ENCODE peak calls at places on chromosome 4, in six cellular contexts. M, W, A, O, H and S are unnamed samples. For H3K27me3, the result is how much of the 10 kb centered on the place peaks cover.

GRCh38 chr4:141078871-141079270 is 54.4 kb downstream of the RNF150 start:
- DNase-seq in A (no peak), M (no peak), O (no peak), H (no peak), W (no peak), S (no peak)

GRCh38 chr4:140861359-140862181 is 105.4 kb upstream of the TBC1D9 start:
- DNase-seq in W (peak), M (no peak), H (peak), A (no peak), O (peak), S (no peak)

GRCh38 chr4:6332042-6332668 is 62.5 kb downstream of the WFS1 start:
- DNase-seq in W (peak), M (no peak), H (no peak), A (no peak), O (no peak), S (no peak)

GRCh38 chr4:146521543-146522097 is at the start of gene SLC10A7:
- DNase-seq in W (peak), O (peak), A (peak), M (peak), H (peak), S (peak)

GRCh38 chr4:133096972-133097371 is 52.1 kb upstream of the PCDH10 start:
- DNase-seq in O (no peak), M (no peak), H (no peak), W (peak), A (no peak), S (no peak)

GRCh38 chr4:134024251-134024650 is 177.3 kb downstream of the PABPC4L start:
- DNase-seq in H (no peak), A (no peak), O (no peak), W (no peak), M (no peak), S (no peak)

GRCh38 chr4:55023030-55023429 is 102.4 kb downstream of the KDR start:
- DNase-seq in W (no peak), H (no peak), A (no peak), M (no peak), O (no peak), S (no peak)

GRCh38 chr4:48375651-48376291 is 34.4 kb downstream of the SLAIN2 start:
- DNase-seq in A (no peak), H (no peak), O (no peak), W (no peak), M (peak), S (no peak)

GRCh38 chr4:179626687-179627086 is 2184.4 kb upstream of the AGA start:
- DNase-seq in M (no peak), H (no peak), A (no peak), O (no peak), W (no peak), S (no peak)

GRCh38 chr4:24810016-24810415 is 14.6 kb downstream of the SOD3 start:
- DNase-seq in A (no peak), W (no peak), M (no peak), H (no peak), O (no peak), S (no peak)

GRCh38 chr4:165600959-165601674 is 222.3 kb downstream of the CPE start:
- DNase-seq in W (no peak), O (no peak), M (no peak), H (no peak), A (no peak), S (no peak)

GRCh38 chr4:26360864-26361263 is 40.0 kb downstream of the RBPJ start:
- DNase-seq in A (no peak), O (no peak), H (no peak), M (no peak), W (peak), S (no peak)

GRCh38 chr4:56406151-56406550 is 18.9 kb upstream of the AASDH start:
- DNase-seq in W (no peak), M (no peak), A (no peak), O (no peak), H (no peak), S (no peak)

GRCh38 chr4:40395908-40396806 is 61.0 kb downstream of the CHRNA9 start:
- DNase-seq in H (no peak), W (no peak), M (no peak), O (peak), A (no peak), S (no peak)

GRCh38 chr4:163493643-163494359 is 689 bp upstream of the TMA16 start:
- DNase-seq in W (no peak), A (no peak), H (no peak), M (no peak), O (peak), S (peak)

GRCh38 chr4:54187148-54187547 is 41.9 kb upstream of the PDGFRA start:
- DNase-seq in M (no peak), W (no peak), A (no peak), H (no peak), O (peak), S (no peak)

GRCh38 chr4:152927737-152928136 is 8.4 kb upstream of the FHDC1 start:
- DNase-seq in A (no peak), H (no peak), W (no peak), O (no peak), M (no peak), S (no peak)

GRCh38 chr4:23884261-23884660 is 5.6 kb downstream of the PPARGC1A start:
- DNase-seq in A (no peak), M (no peak), W (no peak), H (no peak), O (no peak), S (no peak)

GRCh38 chr4:109079731-109080130 is 222.7 kb downstream of the COL25A1 start:
- DNase-seq in O (no peak), H (no peak), W (no peak), A (no peak), M (no peak), S (no peak)

GRCh38 chr4:117085185-117085701 is at the start of gene TRAM1L1:
- DNase-seq in A (peak), W (peak), O (peak), M (peak), H (no peak), S (peak)

GRCh38 chr4:119550857-119551532 is 77.6 kb downstream of the PDE5A start:
- DNase-seq in H (no peak), O (no peak), W (peak), M (no peak), A (no peak), S (no peak)

GRCh38 chr4:158280856-158281255 is 70.6 kb downstream of the TMEM144 start:
- DNase-seq in A (no peak), H (no peak), O (no peak), W (no peak), M (no peak), S (no peak)

GRCh38 chr4:31461425-31461824 is 741.3 kb downstream of the PCDH7 start:
- DNase-seq in O (no peak), M (peak), W (no peak), A (no peak), H (no peak), S (no peak)

GRCh38 chr4:152500798-152501434 is 35.0 kb downstream of the FBXW7 start:
- DNase-seq in O (peak), W (peak), H (peak), A (no peak), M (no peak), S (no peak)

GRCh38 chr4:54395013-54395527 is 166.0 kb downstream of the PDGFRA start:
- DNase-seq in O (no peak), W (no peak), A (no peak), M (no peak), H (no peak), S (no peak)

GRCh38 chr4:12723849-12724447 is 760.2 kb downstream of the RAB28 start:
- DNase-seq in W (no peak), A (no peak), H (no peak), O (no peak), M (no peak), S (no peak)

GRCh38 chr4:141028024-141028529 is 105.2 kb downstream of the RNF150 start:
- DNase-seq in W (no peak), O (no peak), H (no peak), A (no peak), M (no peak), S (no peak)

GRCh38 chr4:152735302-152735917 is 44.1 kb downstream of the TIGD4 start:
- DNase-seq in W (no peak), A (no peak), H (peak), M (no peak), O (no peak), S (no peak)

GRCh38 chr4:94253036-94253435 is 45.4 kb downstream of the SMARCAD1 start:
- DNase-seq in H (no peak), W (no peak), M (no peak), O (no peak), A (no peak), S (no peak)

GRCh38 chr4:137226900-137227299 is 305.4 kb downstream of the PCDH18 start:
- DNase-seq in A (no peak), W (no peak), H (no peak), M (no peak), O (no peak), S (no peak)

GRCh38 chr4:165359501-165359900 is 19.3 kb upstream of the CPE start:
- DNase-seq in W (no peak), O (no peak), A (no peak), H (no peak), M (no peak), S (no peak)

GRCh38 chr4:13244342-13244905 is 239.7 kb downstream of the RAB28 start:
- DNase-seq in A (no peak), W (no peak), H (no peak), O (no peak), M (no peak), S (no peak)

GRCh38 chr4:15425520-15425919 is 2.3 kb upstream of the C1QTNF7 start:
- DNase-seq in O (no peak), W (no peak), A (no peak), H (no peak), M (no peak), S (no peak)

GRCh38 chr4:10024303-10024702 is 3.0 kb upstream of the SLC2A9 start:
- DNase-seq in O (no peak), A (no peak), H (no peak), M (no peak), W (no peak), S (no peak)

GRCh38 chr4:10025230-10025806 is 4.0 kb upstream of the SLC2A9 start:
- DNase-seq in A (peak), M (no peak), H (no peak), W (no peak), O (no peak), S (no peak)

GRCh38 chr4:10023050-10023419 is 1.7 kb upstream of the SLC2A9 start:
- DNase-seq in M (no peak), A (no peak), O (no peak), W (no peak), H (no peak), S (no peak)

GRCh38 chr4:10022346-10023049 is 1.2 kb upstream of the SLC2A9 start:
- DNase-seq in M (no peak), H (no peak), A (no peak), W (no peak), O (no peak), S (no peak)

DNA sequence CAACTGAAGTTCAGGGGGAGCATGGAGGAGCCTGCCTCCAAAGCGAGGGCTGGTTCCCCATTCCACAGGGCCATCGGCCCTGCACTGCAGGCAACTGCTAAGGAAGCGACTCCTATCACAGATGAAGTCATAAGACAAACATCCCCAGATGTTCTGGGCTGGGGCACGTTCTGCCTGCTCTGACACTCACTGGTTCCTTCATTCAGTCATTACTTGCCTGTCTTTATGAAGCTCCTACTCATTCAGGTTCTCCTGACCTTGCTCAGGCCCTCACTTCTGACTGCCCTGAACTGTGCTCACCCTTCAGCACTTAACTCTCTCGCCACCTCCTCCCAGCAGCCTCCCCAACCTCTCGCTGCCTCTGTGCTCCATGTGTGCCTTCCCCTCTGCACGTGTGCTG is 2.5 kb upstream of the SLC2A9 start:
- DNase-seq in H (no peak), O (no peak), W (no peak), A (peak), M (no peak), S (no peak)
- H3K27ac ChIP-seq in H (no peak), O (peak), W (no peak), A (no peak), M (peak), S (peak)

GRCh38 chr4:3805026-3805425 is 38.8 kb downstream of the ADRA2C start:
- DNase-seq in H (no peak), W (no peak), M (no peak), O (no peak), A (peak), S (peak)
- H3K27me3 ChIP-seq in H (under half), W (under half), M (half or more), O (under half), A (under half), S (under half)

GRCh38 chr4:20809796-20810195 is 109.5 kb downstream of the PACRGL start:
- DNase-seq in W (peak), M (peak), H (no peak), A (no peak), O (no peak), S (peak)

GRCh38 chr4:20816287-20816686 is 116.0 kb downstream of the PACRGL start:
- DNase-seq in A (no peak), W (no peak), M (no peak), O (no peak), H (no peak), S (no peak)

GRCh38 chr4:20813698-20814097 is 113.4 kb downstream of the PACRGL start:
- DNase-seq in O (no peak), H (no peak), M (no peak), W (no peak), A (no peak), S (no peak)
- H3K27ac ChIP-seq in O (no peak), H (no peak), M (no peak), W (no peak), A (no peak), S (no peak)

GRCh38 chr4:826508-827208 is 729 bp upstream of the CPLX1 start:
- DNase-seq in W (no peak), O (no peak), M (peak), H (no peak), A (peak), S (peak)
- H3K27me3 ChIP-seq in W (half or more), O (under half), M (half or more), H (under half), A (under half), S (half or more)

GRCh38 chr4:114922582-114922912 is 190.9 kb downstream of the NDST4 start:
- DNase-seq in M (no peak), A (no peak), O (no peak), W (no peak), H (no peak), S (no peak)

GRCh38 chr4:114921790-114922581 is 191.4 kb downstream of the NDST4 start:
- DNase-seq in A (no peak), W (no peak), H (no peak), M (no peak), O (no peak), S (peak)

GRCh38 chr4:114921191-114921590 is 192.2 kb downstream of the NDST4 start:
- DNase-seq in A (no peak), H (no peak), M (no peak), O (no peak), W (no peak), S (no peak)

GRCh38 chr4:114926508-114926907 is 186.9 kb downstream of the NDST4 start:
- DNase-seq in M (no peak), A (no peak), H (no peak), O (no peak), W (no peak), S (no peak)

GRCh38 chr4:114924311-114924710 is 189.1 kb downstream of the NDST4 start:
- DNase-seq in O (no peak), A (no peak), W (peak), M (no peak), H (no peak), S (no peak)
- H3K27ac ChIP-seq in O (no peak), A (no peak), W (no peak), M (no peak), H (no peak), S (no peak)

DNA sequence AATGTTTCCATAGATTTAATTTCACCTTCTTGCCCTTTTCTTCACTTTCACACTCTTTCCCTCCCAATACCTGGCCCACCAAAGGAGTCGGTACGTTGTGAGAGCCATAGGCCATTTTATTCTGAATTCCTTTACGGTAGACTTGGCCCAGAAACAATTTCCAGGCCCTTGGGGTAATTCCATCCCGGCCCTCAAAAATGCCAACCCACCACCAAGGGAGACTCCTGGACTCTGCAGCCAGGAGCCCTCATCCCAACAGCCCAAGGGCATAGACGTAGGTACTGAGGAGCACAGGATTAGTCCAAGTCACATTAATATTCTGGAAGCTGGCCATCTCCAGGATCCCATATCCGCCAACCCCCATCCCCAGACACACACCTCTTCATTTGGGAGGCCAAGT is 102.9 kb downstream of the LIMCH1 start:
- DNase-seq in W (no peak), A (no peak), M (no peak), H (no peak), O (no peak), S (no peak)
- H3K27me3 ChIP-seq in W (under half), A (under half), M (under half), H (under half), O (under half), S (under half)

GRCh38 chr4:653080-653821 is 20.8 kb downstream of the ATP5ME start:
- DNase-seq in A (peak), M (peak), O (no peak), W (no peak), H (no peak), S (no peak)

GRCh38 chr4:654871-655734 is 19.0 kb downstream of the ATP5ME start:
- DNase-seq in W (no peak), H (no peak), M (peak), O (no peak), A (peak), S (no peak)

GRCh38 chr4:654526-654845 is 19.6 kb downstream of the ATP5ME start:
- DNase-seq in M (no peak), W (no peak), O (no peak), H (no peak), A (peak), S (peak)

GRCh38 chr4:655735-656151 is 18.3 kb downstream of the ATP5ME start:
- DNase-seq in M (peak), O (no peak), H (no peak), A (peak), W (no peak), S (no peak)

GRCh38 chr4:653831-654525 is 20.1 kb downstream of the ATP5ME start:
- DNase-seq in H (no peak), A (peak), O (no peak), M (peak), W (no peak), S (no peak)
- H3K27ac ChIP-seq in H (no peak), A (no peak), O (no peak), M (no peak), W (no peak), S (no peak)

DNA sequence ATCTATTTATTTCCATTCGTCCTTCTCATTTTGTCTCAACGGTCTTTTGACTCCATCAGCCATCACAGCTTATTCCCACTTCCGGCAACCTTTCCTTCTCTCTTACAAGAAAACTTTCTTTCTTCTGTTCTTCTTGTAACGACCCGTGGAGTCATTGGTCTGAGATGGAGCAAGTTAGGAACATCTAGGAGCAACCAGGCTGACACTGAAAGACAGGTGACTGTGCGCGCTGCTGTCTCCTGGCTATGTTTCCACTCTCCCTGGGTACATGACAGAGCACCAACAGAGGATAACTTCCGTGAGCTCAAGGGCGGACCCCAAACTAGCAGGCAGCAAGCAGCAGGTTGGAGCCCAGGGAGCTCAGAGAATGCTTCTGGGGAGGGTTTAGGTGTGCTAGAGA is 2.5 kb downstream of the FGF5 start:
- DNase-seq in M (no peak), A (no peak), H (no peak), W (no peak), O (no peak), S (peak)
- H3K27me3 ChIP-seq in M (under half), A (under half), H (under half), W (half or more), O (under half), S (half or more)

DNA sequence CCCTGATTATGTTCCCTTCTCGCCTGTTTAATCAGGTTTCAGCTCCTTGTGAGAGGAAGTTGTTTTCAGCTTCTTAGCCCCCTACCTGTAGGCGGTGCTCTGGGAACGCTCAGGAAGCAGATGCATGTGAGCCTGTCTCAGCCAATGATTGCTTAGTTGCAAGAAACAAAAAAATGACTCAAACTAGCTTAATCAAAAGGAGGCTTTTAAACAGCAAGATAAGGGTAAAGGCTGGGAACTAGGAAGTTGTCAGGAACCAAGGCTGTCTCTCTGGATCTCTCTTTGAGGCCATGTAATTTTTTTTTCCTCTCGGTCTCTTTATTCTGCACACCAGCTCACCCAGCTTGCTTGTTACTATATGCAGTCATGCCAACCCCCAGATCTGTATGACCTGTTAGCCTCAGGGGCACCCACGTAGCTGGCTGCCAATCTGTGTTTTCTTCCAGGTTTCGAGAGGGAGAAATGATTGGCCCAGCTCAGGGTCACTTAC is 109.1 kb downstream of the PTTG2 start:
- DNase-seq in W (peak), M (no peak), H (peak), A (no peak), O (no peak), S (peak)
- H3K27ac ChIP-seq in W (no peak), M (no peak), H (no peak), A (no peak), O (no peak), S (no peak)